ENCODE peak calls at places on chromosomes 2 and 18, in eight cellular contexts. R is aorta; V is amniotic epithelial cell; X is NCI-H748 treated with DMSO at 0.1 percent for 48 hours; M is sciatic nerve; Z is stimulated activated CD8-positive, alpha-beta memory T cell treated with anti-CD3 and anti-CD28 coated beads, Interleukin-4, amount 100 ng/mL, for 24 hours; H is activated T-cell treated with anti-CD3 and anti-CD28 coated beads for 48 hours; F is body of pancreas. P is an unnamed sample.
A peak's percentile ranks its signal among the peaks of the same experiment; 100 is the strongest.

GRCh38 chr2:186532891-186533290 is 46.8 kb downstream of the ZC3H15 start:
- DNase-seq in R (no peak), V (peak; percentile 32), X (no peak), M (no peak), Z (no peak), H (no peak), F (no peak), P (no peak)

GRCh38 chr2:20815216-20815615 is 7.7 kb downstream of the LDAH start:
- DNase-seq in R (no peak), V (no peak), X (no peak), M (no peak), Z (no peak), H (no peak), F (no peak), P (no peak)

GRCh38 chr2:3814846-3815245 is 111.5 kb downstream of the DCDC2C start:
- DNase-seq in R (no peak), V (no peak), X (no peak), M (no peak), Z (no peak), H (no peak), F (no peak), P (no peak)

GRCh38 chr2:233084488-233084887 is 24.3 kb downstream of the INPP5D start:
- DNase-seq in R (peak; percentile 76), V (no peak), X (no peak), M (peak; percentile 69), Z (no peak), H (no peak), F (peak; percentile 76), P (peak; percentile 67)

GRCh38 chr2:158953926-158954763 is 14.3 kb upstream of the TANC1 start:
- DNase-seq in R (peak; percentile 93), V (peak; percentile 87), X (peak; percentile 74), M (peak; percentile 89), Z (peak; percentile 17), H (peak; percentile 39), F (peak; percentile 86), P (peak; percentile 88)

GRCh38 chr18:42445359-42445758 is 490.3 kb downstream of the PIK3C3 start:
- DNase-seq in R (no peak), V (no peak), X (no peak), M (no peak), Z (no peak), H (no peak), F (no peak), P (no peak)

GRCh38 chr18:32021756-32022564 is 3.3 kb downstream of the RNF125 start:
- DNase-seq in R (no peak), V (no peak), X (no peak), M (no peak), Z (no peak), H (no peak), F (no peak), P (no peak)

GRCh38 chr18:46723856-46724415 is 32.9 kb downstream of the ST8SIA5 start:
- DNase-seq in R (no peak), V (no peak), X (no peak), M (no peak), Z (no peak), H (no peak), F (no peak), P (no peak)

GRCh38 chr2:214310319-214310718 is 100.5 kb upstream of the VWC2L start:
- DNase-seq in R (no peak), V (no peak), X (no peak), M (no peak), Z (no peak), H (no peak), F (no peak), P (no peak)

GRCh38 chr2:246489-247145 is 17.2 kb downstream of the SH3YL1 start:
- DNase-seq in R (no peak), V (peak; percentile 84), X (peak; percentile 34), M (no peak), Z (no peak), H (no peak), F (peak; percentile 65), P (no peak)

GRCh38 chr2:240238201-240238600 is 97.7 kb upstream of the OTOS start:
- DNase-seq in R (no peak), V (no peak), X (no peak), M (no peak), Z (no peak), H (no peak), F (no peak), P (no peak)

GRCh38 chr2:240252191-240252871 is 111.9 kb upstream of the OTOS start:
- DNase-seq in R (peak; percentile 72), V (no peak), X (no peak), M (peak; percentile 61), Z (no peak), H (no peak), F (no peak), P (no peak)

GRCh38 chr2:40606862-40607261 is 155.0 kb upstream of the SLC8A1 start:
- DNase-seq in R (no peak), V (no peak), X (no peak), M (no peak), Z (no peak), H (no peak), F (no peak), P (no peak)

GRCh38 chr18:11324510-11324909 is 175.1 kb upstream of the PIEZO2 start:
- DNase-seq in R (no peak), V (peak; percentile 87), X (no peak), M (no peak), Z (no peak), H (no peak), F (no peak), P (no peak)

GRCh38 chr18:11387880-11388279 is 221.5 kb upstream of the SLC35G4 start:
- DNase-seq in R (peak; percentile 81), V (peak; percentile 4), X (no peak), M (peak; percentile 72), Z (peak; percentile 1), H (peak; percentile 1), F (peak; percentile 57), P (peak; percentile 13)

GRCh38 chr2:8451273-8451672 is 230.6 kb upstream of the ID2 start:
- DNase-seq in R (no peak), V (no peak), X (no peak), M (no peak), Z (no peak), H (no peak), F (no peak), P (no peak)

GRCh38 chr2:162073776-162074578 is at the start of gene DPP4:
- DNase-seq in R (no peak), V (no peak), X (no peak), M (peak; percentile 60), Z (peak; percentile 34), H (peak; percentile 47), F (peak; percentile 59), P (peak; percentile 77)

GRCh38 chr2:97011977-97012569 is 25.7 kb upstream of the FAM178B start:
- DNase-seq in R (no peak), V (peak; percentile 72), X (peak; percentile 10), M (no peak), Z (no peak), H (no peak), F (peak; percentile 44), P (no peak)

GRCh38 chr2:238507836-238508235 is 81.1 kb downstream of the ASB1 start:
- DNase-seq in R (no peak), V (no peak), X (peak; percentile 13), M (peak; percentile 32), Z (no peak), H (no peak), F (no peak), P (no peak)

GRCh38 chr2:127698553-127699355 is 2.5 kb upstream of the SFT2D3 start:
- DNase-seq in R (no peak), V (no peak), X (no peak), M (no peak), Z (no peak), H (no peak), F (no peak), P (no peak)

GRCh38 chr2:202436631-202437030 is 60.5 kb downstream of the BMPR2 start:
- DNase-seq in R (no peak), V (no peak), X (no peak), M (no peak), Z (no peak), H (no peak), F (no peak), P (no peak)

GRCh38 chr2:9674931-9675330 is 44.1 kb upstream of the YWHAQ start:
- DNase-seq in R (no peak), V (no peak), X (no peak), M (no peak), Z (no peak), H (no peak), F (no peak), P (no peak)

GRCh38 chr2:85999131-85999831 is 106.4 kb downstream of the POLR1A start:
- DNase-seq in R (peak; percentile 55), V (no peak), X (no peak), M (peak; percentile 55), Z (peak; percentile 15), H (peak; percentile 29), F (peak; percentile 27), P (peak; percentile 33)

GRCh38 chr2:145653553-145653952 is 1133.6 kb upstream of the ZEB2 start:
- DNase-seq in R (no peak), V (no peak), X (no peak), M (no peak), Z (no peak), H (no peak), F (no peak), P (no peak)

GRCh38 chr18:44758821-44759624 is 78.3 kb downstream of the SETBP1 start:
- DNase-seq in R (no peak), V (no peak), X (no peak), M (no peak), Z (peak; percentile 37), H (peak; percentile 55), F (no peak), P (peak; percentile 39)

GRCh38 chr18:73824684-73825083 is 322.9 kb downstream of the FBXO15 start:
- DNase-seq in R (no peak), V (no peak), X (no peak), M (no peak), Z (no peak), H (no peak), F (no peak), P (no peak)

GRCh38 chr2:233000886-233001750 is 11.9 kb downstream of the NGEF start:
- DNase-seq in R (peak; percentile 41), V (no peak), X (no peak), M (no peak), Z (no peak), H (no peak), F (no peak), P (no peak)

GRCh38 chr2:204019572-204020501 is 83.3 kb downstream of the ICOS start:
- DNase-seq in R (no peak), V (peak; percentile 63), X (no peak), M (no peak), Z (peak; percentile 18), H (peak; percentile 47), F (no peak), P (no peak)

GRCh38 chr2:98037666-98038339 is 42.1 kb upstream of the TMEM131 start:
- DNase-seq in R (no peak), V (no peak), X (no peak), M (no peak), Z (no peak), H (no peak), F (no peak), P (no peak)

GRCh38 chr2:218266316-218266979 is 3.5 kb downstream of the AAMP start:
- DNase-seq in R (peak; percentile 68), V (no peak), X (no peak), M (peak; percentile 60), Z (no peak), H (no peak), F (no peak), P (no peak)

GRCh38 chr18:10526211-10526949 is 553 bp downstream of the NAPG start:
- DNase-seq in R (peak; percentile 91), V (peak; percentile 51), X (no peak), M (peak; percentile 82), Z (peak; percentile 40), H (peak; percentile 47), F (peak; percentile 38), P (peak; percentile 58)

GRCh38 chr2:230134496-230135073 is 65.9 kb upstream of the SLC16A14 start:
- DNase-seq in R (no peak), V (peak; percentile 62), X (no peak), M (no peak), Z (no peak), H (no peak), F (no peak), P (no peak)

GRCh38 chr2:225083276-225083675 is 41.0 kb upstream of the DOCK10 start:
- DNase-seq in R (no peak), V (no peak), X (no peak), M (no peak), Z (no peak), H (no peak), F (no peak), P (no peak)

GRCh38 chr18:31386683-31387082 is 10.1 kb downstream of the DSG4 start:
- DNase-seq in R (no peak), V (peak; percentile 67), X (no peak), M (no peak), Z (no peak), H (no peak), F (no peak), P (no peak)

P was measured in transverse colon.